ENCODE peak calls at places on chromosomes 11 and 22, in six cellular contexts. One of them, this sample, is unnamed.

GRCh38 chr11:94151903-94152677 is 23.4 kb downstream of the PANX1 start:
- DNase-seq in K562: peak; percentile 79
- DNase-seq in upper lobe of left lung: no peak
- DNase-seq in breast epithelium: no peak
- DNase-seq in SK-N-SH: peak; percentile 35
- DNase-seq in sigmoid colon: no peak
- DNase-seq in this sample: no peak

GRCh38 chr11:65112551-65113360 is 1.1 kb downstream of the TM7SF2 start:
- DNase-seq in sigmoid colon: peak; percentile 83
- DNase-seq in upper lobe of left lung: peak; percentile 95
- DNase-seq in breast epithelium: no peak
- DNase-seq in K562: peak; percentile 82
- DNase-seq in SK-N-SH: peak; percentile 85
- DNase-seq in this sample: peak; percentile 55

GRCh38 chr11:110629594-110629993 is 82.6 kb downstream of the ARHGAP20 start:
- DNase-seq in upper lobe of left lung: no peak
- DNase-seq in breast epithelium: no peak
- DNase-seq in K562: no peak
- DNase-seq in SK-N-SH: no peak
- DNase-seq in sigmoid colon: no peak
- DNase-seq in this sample: no peak

GRCh38 chr11:71372693-71373657 is 75.2 kb downstream of the DHCR7 start:
- DNase-seq in breast epithelium: no peak
- DNase-seq in K562: no peak
- DNase-seq in upper lobe of left lung: no peak
- DNase-seq in SK-N-SH: no peak
- DNase-seq in sigmoid colon: no peak
- DNase-seq in this sample: no peak

GRCh38 chr22:17842386-17842785 is 68.1 kb upstream of the BID start:
- DNase-seq in upper lobe of left lung: no peak
- DNase-seq in K562: no peak
- DNase-seq in SK-N-SH: no peak
- DNase-seq in sigmoid colon: peak; percentile 76
- DNase-seq in breast epithelium: no peak
- DNase-seq in this sample: peak; percentile 44

GRCh38 chr11:69923196-69923595 is 104.0 kb upstream of the FGF3 start:
- DNase-seq in breast epithelium: peak; percentile 30
- DNase-seq in SK-N-SH: no peak
- DNase-seq in upper lobe of left lung: no peak
- DNase-seq in sigmoid colon: peak; percentile 46
- DNase-seq in K562: no peak
- DNase-seq in this sample: no peak

GRCh38 chr11:44556735-44557409 is 8.6 kb upstream of the CD82 start:
- DNase-seq in upper lobe of left lung: no peak
- DNase-seq in K562: peak; percentile 35
- DNase-seq in breast epithelium: no peak
- DNase-seq in sigmoid colon: peak; percentile 78
- DNase-seq in SK-N-SH: no peak
- DNase-seq in this sample: peak; percentile 52

GRCh38 chr11:23732026-23732425 is 764.8 kb upstream of the LUZP2 start:
- DNase-seq in SK-N-SH: no peak
- DNase-seq in sigmoid colon: no peak
- DNase-seq in K562: no peak
- DNase-seq in upper lobe of left lung: no peak
- DNase-seq in breast epithelium: no peak
- DNase-seq in this sample: no peak

GRCh38 chr11:12083380-12083779 is 27.0 kb upstream of the MICAL2 start:
- DNase-seq in breast epithelium: no peak
- DNase-seq in upper lobe of left lung: no peak
- DNase-seq in sigmoid colon: no peak
- DNase-seq in SK-N-SH: no peak
- DNase-seq in K562: peak; percentile 44
- DNase-seq in this sample: no peak

GRCh38 chr22:30838111-30838510 is 130.5 kb downstream of the MORC2 start:
- DNase-seq in breast epithelium: no peak
- DNase-seq in sigmoid colon: no peak
- DNase-seq in upper lobe of left lung: no peak
- DNase-seq in SK-N-SH: no peak
- DNase-seq in K562: no peak
- DNase-seq in this sample: no peak

GRCh38 chr11:70098936-70099335 is 20.8 kb downstream of the ANO1 start:
- DNase-seq in upper lobe of left lung: no peak
- DNase-seq in sigmoid colon: no peak
- DNase-seq in breast epithelium: no peak
- DNase-seq in K562: no peak
- DNase-seq in SK-N-SH: no peak
- DNase-seq in this sample: no peak

GRCh38 chr11:27699242-27699925 is 871 bp downstream of the BDNF start:
- DNase-seq in sigmoid colon: no peak
- DNase-seq in K562: no peak
- DNase-seq in SK-N-SH: peak; percentile 47
- DNase-seq in upper lobe of left lung: peak; percentile 48
- DNase-seq in breast epithelium: no peak
- DNase-seq in this sample: no peak

GRCh38 chr22:50729391-50730012 is 8.5 kb upstream of the ACR start:
- DNase-seq in SK-N-SH: no peak
- DNase-seq in upper lobe of left lung: no peak
- DNase-seq in breast epithelium: peak; percentile 37
- DNase-seq in K562: no peak
- DNase-seq in sigmoid colon: peak; percentile 59
- DNase-seq in this sample: no peak

GRCh38 chr11:88340366-88340930 is 2.9 kb upstream of the CTSC start:
- DNase-seq in breast epithelium: no peak
- DNase-seq in upper lobe of left lung: no peak
- DNase-seq in K562: no peak
- DNase-seq in sigmoid colon: no peak
- DNase-seq in SK-N-SH: no peak
- DNase-seq in this sample: no peak

GRCh38 chr22:24436553-24436952 is 9.2 kb downstream of the ADORA2A start:
- DNase-seq in SK-N-SH: peak; percentile 8
- DNase-seq in sigmoid colon: no peak
- DNase-seq in K562: no peak
- DNase-seq in breast epithelium: no peak
- DNase-seq in upper lobe of left lung: no peak
- DNase-seq in this sample: no peak

GRCh38 chr11:123880912-123881311 is 4.6 kb downstream of the TMEM225 start:
- DNase-seq in K562: no peak
- DNase-seq in breast epithelium: no peak
- DNase-seq in SK-N-SH: no peak
- DNase-seq in sigmoid colon: no peak
- DNase-seq in upper lobe of left lung: no peak
- DNase-seq in this sample: no peak

GRCh38 chr11:129946256-129946655 is 50.9 kb upstream of the NFRKB start:
- DNase-seq in sigmoid colon: no peak
- DNase-seq in K562: no peak
- DNase-seq in upper lobe of left lung: no peak
- DNase-seq in breast epithelium: no peak
- DNase-seq in SK-N-SH: no peak
- DNase-seq in this sample: no peak

GRCh38 chr22:38266120-38266519 is 6.7 kb downstream of the TMEM184B start:
- DNase-seq in sigmoid colon: no peak
- DNase-seq in K562: peak; percentile 65
- DNase-seq in SK-N-SH: no peak
- DNase-seq in breast epithelium: no peak
- DNase-seq in upper lobe of left lung: no peak
- DNase-seq in this sample: no peak

GRCh38 chr11:16891964-16892363 is 122.2 kb downstream of the PLEKHA7 start:
- DNase-seq in upper lobe of left lung: no peak
- DNase-seq in K562: no peak
- DNase-seq in SK-N-SH: no peak
- DNase-seq in sigmoid colon: no peak
- DNase-seq in breast epithelium: no peak
- DNase-seq in this sample: no peak
- H3K4me3 ChIP-seq in upper lobe of left lung: no peak overlapping the region
- H3K4me3 ChIP-seq in K562: no peak overlapping the region
- H3K4me3 ChIP-seq in SK-N-SH: no peak overlapping the region
- H3K4me3 ChIP-seq in sigmoid colon: no peak overlapping the region
- H3K4me3 ChIP-seq in breast epithelium: no peak overlapping the region
- H3K4me3 ChIP-seq in this sample: no peak overlapping the region

GRCh38 chr11:61907282-61907681 is 10.1 kb downstream of the RAB3IL1 start:
- DNase-seq in sigmoid colon: no peak
- DNase-seq in K562: no peak
- DNase-seq in SK-N-SH: no peak
- DNase-seq in breast epithelium: no peak
- DNase-seq in upper lobe of left lung: no peak
- DNase-seq in this sample: no peak

GRCh38 chr11:61906522-61906909 is 10.8 kb downstream of the RAB3IL1 start:
- DNase-seq in SK-N-SH: no peak
- DNase-seq in sigmoid colon: no peak
- DNase-seq in K562: no peak
- DNase-seq in breast epithelium: no peak
- DNase-seq in upper lobe of left lung: no peak
- DNase-seq in this sample: no peak

GRCh38 chr11:61905801-61906521 is 11.4 kb downstream of the RAB3IL1 start:
- DNase-seq in K562: no peak
- DNase-seq in SK-N-SH: no peak
- DNase-seq in breast epithelium: no peak
- DNase-seq in upper lobe of left lung: no peak
- DNase-seq in sigmoid colon: no peak
- DNase-seq in this sample: no peak

GRCh38 chr11:61908730-61909622 is 8.4 kb downstream of the RAB3IL1 start:
- DNase-seq in K562: peak; percentile 68
- DNase-seq in upper lobe of left lung: no peak
- DNase-seq in sigmoid colon: peak; percentile 55
- DNase-seq in SK-N-SH: no peak
- DNase-seq in breast epithelium: no peak
- DNase-seq in this sample: no peak

GRCh38 chr11:61907871-61908729 is 9.3 kb downstream of the RAB3IL1 start:
- DNase-seq in sigmoid colon: no peak
- DNase-seq in breast epithelium: no peak
- DNase-seq in K562: no peak
- DNase-seq in upper lobe of left lung: no peak
- DNase-seq in SK-N-SH: no peak
- DNase-seq in this sample: no peak
- H3K27ac ChIP-seq in sigmoid colon: peak overlapping the region; percentile 40
- H3K27ac ChIP-seq in breast epithelium: peak overlapping the region; percentile 85
- H3K27ac ChIP-seq in K562: peak overlapping the region; percentile 47
- H3K27ac ChIP-seq in upper lobe of left lung: peak overlapping the region; percentile 56
- H3K27ac ChIP-seq in SK-N-SH: no peak overlapping the region
- H3K27ac ChIP-seq in this sample: no peak overlapping the region

GRCh38 chr22:42856179-42856864 is 751 bp downstream of the ARFGAP3 start:
- DNase-seq in SK-N-SH: no peak
- DNase-seq in K562: peak; percentile 22
- DNase-seq in breast epithelium: no peak
- DNase-seq in sigmoid colon: peak; percentile 82
- DNase-seq in upper lobe of left lung: peak; percentile 85
- DNase-seq in this sample: peak; percentile 28
- TF ChIP-seq POLR2AphosphoS5 in SK-N-SH: no peak
- TF ChIP-seq POLR2AphosphoS5 in K562: no peak
- TF ChIP-seq POLR2AphosphoS5 in breast epithelium: no peak
- TF ChIP-seq POLR2AphosphoS5 in sigmoid colon: peak; percentile 39
- TF ChIP-seq POLR2AphosphoS5 in upper lobe of left lung: peak; percentile 64
- TF ChIP-seq POLR2AphosphoS5 in this sample: no peak

GRCh38 chr11:121661796-121662508 is 209.2 kb upstream of the SORL1-AS1 start:
- DNase-seq in SK-N-SH: no peak
- DNase-seq in upper lobe of left lung: no peak
- DNase-seq in K562: no peak
- DNase-seq in sigmoid colon: no peak
- DNase-seq in breast epithelium: no peak
- DNase-seq in this sample: no peak
- H3K4me3 ChIP-seq in SK-N-SH: no peak overlapping the region
- H3K4me3 ChIP-seq in upper lobe of left lung: no peak overlapping the region
- H3K4me3 ChIP-seq in K562: no peak overlapping the region
- H3K4me3 ChIP-seq in sigmoid colon: no peak overlapping the region
- H3K4me3 ChIP-seq in breast epithelium: no peak overlapping the region
- H3K4me3 ChIP-seq in this sample: no peak overlapping the region

GRCh38 chr11:67400942-67401494 is 640 bp downstream of the PPP1CA start:
- DNase-seq in SK-N-SH: no peak
- DNase-seq in sigmoid colon: peak; percentile 80
- DNase-seq in upper lobe of left lung: no peak
- DNase-seq in breast epithelium: no peak
- DNase-seq in K562: no peak
- DNase-seq in this sample: no peak
- H3K27ac ChIP-seq in SK-N-SH: peak overlapping the region; percentile 81
- H3K27ac ChIP-seq in sigmoid colon: peak overlapping the region; percentile 92
- H3K27ac ChIP-seq in upper lobe of left lung: peak overlapping the region; percentile 93
- H3K27ac ChIP-seq in breast epithelium: peak overlapping the region; percentile 97
- H3K27ac ChIP-seq in K562: peak overlapping the region; percentile 95
- H3K27ac ChIP-seq in this sample: peak overlapping the region; percentile 86

GRCh38 chr11:78039919-78040671 is 17.0 kb upstream of the KCTD14 start:
- DNase-seq in K562: peak; percentile 82
- DNase-seq in upper lobe of left lung: peak; percentile 83
- DNase-seq in breast epithelium: no peak
- DNase-seq in sigmoid colon: peak; percentile 81
- DNase-seq in SK-N-SH: peak; percentile 84
- DNase-seq in this sample: peak; percentile 60
- TF ChIP-seq POLR2AphosphoS5 in K562: no peak
- TF ChIP-seq POLR2AphosphoS5 in upper lobe of left lung: no peak
- TF ChIP-seq POLR2AphosphoS5 in breast epithelium: no peak
- TF ChIP-seq POLR2AphosphoS5 in sigmoid colon: no peak
- TF ChIP-seq POLR2AphosphoS5 in SK-N-SH: peak; percentile 69
- TF ChIP-seq POLR2AphosphoS5 in this sample: no peak